ENCODE peak calls at places on chromosomes 6 and 20, in four cellular contexts. S is K562, X is GM12878, Q is HepG2. L is an unnamed sample.

GRCh38 chr6:84835340-84835739 is 70.9 kb upstream of the TBX18 start:
- DNase-seq in S (no peak), X (no peak), Q (no peak), L (no peak)

GRCh38 chr6:4102687-4103244 is 23.8 kb upstream of the FAM217A start:
- DNase-seq in S (no peak), X (no peak), Q (peak), L (peak)

GRCh38 chr6:85118233-85118632 is 331.6 kb upstream of the NT5E start:
- DNase-seq in S (peak), X (no peak), Q (no peak), L (no peak)

GRCh38 chr6:87122477-87122876 is 27.6 kb upstream of the CGA start:
- DNase-seq in S (no peak), X (no peak), Q (no peak), L (no peak)

GRCh38 chr6:147158881-147159280 is 45.3 kb upstream of the STXBP5 start:
- DNase-seq in S (no peak), X (no peak), Q (no peak), L (no peak)

GRCh38 chr6:78910611-78911134 is 43.3 kb downstream of the IRAK1BP1 start:
- DNase-seq in S (no peak), X (no peak), Q (no peak), L (no peak)

GRCh38 chr6:168137024-168137423 is 58.0 kb upstream of the FRMD1 start:
- DNase-seq in S (no peak), X (no peak), Q (no peak), L (no peak)

GRCh38 chr6:99520855-99521556 is 5.8 kb upstream of the USP45 start:
- DNase-seq in S (peak), X (no peak), Q (peak), L (peak)

GRCh38 chr6:28988536-28989415 is 16.3 kb downstream of the ZNF311 start:
- DNase-seq in S (peak), X (no peak), Q (no peak), L (no peak)

GRCh38 chr6:149830731-149831379 is 33.3 kb downstream of the LRP11 start:
- DNase-seq in S (no peak), X (no peak), Q (no peak), L (no peak)

GRCh38 chr20:48910360-48910781 is 11.1 kb upstream of the ARFGEF2 start:
- DNase-seq in S (no peak), X (no peak), Q (no peak), L (no peak)

GRCh38 chr20:47785900-47786762 is 850 bp upstream of the SULF2 start:
- DNase-seq in S (peak), X (no peak), Q (peak), L (peak)

GRCh38 chr6:114000066-114000465 is 29.1 kb upstream of the HDAC2 start:
- DNase-seq in S (no peak), X (no peak), Q (no peak), L (no peak)

GRCh38 chr20:24590193-24590982 is 121.0 kb downstream of the SYNDIG1 start:
- DNase-seq in S (no peak), X (no peak), Q (no peak), L (no peak)

GRCh38 chr6:54060286-54060685 is 51.0 kb upstream of the MLIP start:
- DNase-seq in S (no peak), X (no peak), Q (no peak), L (no peak)

GRCh38 chr20:61186771-61187170 is 65.3 kb upstream of the CDH4 start:
- DNase-seq in S (no peak), X (no peak), Q (no peak), L (no peak)

GRCh38 chr20:2914160-2914559 is 40.9 kb downstream of the PTPRA start:
- DNase-seq in S (no peak), X (no peak), Q (peak), L (no peak)

GRCh38 chr20:25238319-25239037 is 9.4 kb upstream of the PYGB start:
- DNase-seq in S (no peak), X (no peak), Q (no peak), L (no peak)

GRCh38 chr20:45094201-45094600 is 6.7 kb downstream of the KCNS1 start:
- DNase-seq in S (no peak), X (no peak), Q (no peak), L (no peak)

GRCh38 chr6:53916804-53917463 is 122.1 kb downstream of the LRRC1 start:
- DNase-seq in S (no peak), X (no peak), Q (no peak), L (no peak)

GRCh38 chr6:112618796-112619195 is 271.7 kb downstream of the RFPL4B start:
- DNase-seq in S (no peak), X (no peak), Q (no peak), L (peak)

GRCh38 chr6:89602136-89602535 is 36.4 kb downstream of the LYRM2 start:
- DNase-seq in S (no peak), X (no peak), Q (no peak), L (no peak)
- TF ChIP-seq FOXK2 in S (no peak), X (no peak), Q (no peak), L (no peak)

DNA sequence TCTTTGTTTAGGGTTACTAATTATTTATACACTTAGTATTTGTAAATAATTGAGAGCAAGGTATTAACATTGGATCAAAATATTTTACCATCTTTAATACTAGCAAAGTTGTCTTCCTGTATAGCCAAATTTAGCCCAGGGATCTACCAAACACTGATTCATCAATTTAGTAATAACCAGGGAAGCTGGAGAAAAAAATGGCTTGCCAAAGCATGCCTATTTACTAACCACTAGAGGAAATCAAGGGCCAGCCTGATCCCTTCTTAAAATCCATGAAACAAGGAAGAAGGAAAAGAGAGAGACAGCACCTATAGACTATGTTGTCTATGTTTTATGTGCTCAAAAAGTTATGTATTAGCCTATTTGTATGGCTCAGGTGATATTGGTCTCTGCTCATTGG is 450.3 kb upstream of the GJE1 start:
- DNase-seq in S (no peak), X (no peak), Q (no peak), L (no peak)
- TF ChIP-seq FOXK2 in S (no peak), X (no peak), Q (no peak), L (no peak)

GRCh38 chr20:18956878-18957277 is 143.3 kb downstream of the SCP2D1 start:
- DNase-seq in S (no peak), X (no peak), Q (no peak), L (no peak)

GRCh38 chr20:18957328-18957727 is 143.7 kb downstream of the SCP2D1 start:
- DNase-seq in S (no peak), X (no peak), Q (no peak), L (no peak)
- TF ChIP-seq FOXK2 in S (no peak), X (no peak), Q (no peak), L (no peak)

DNA sequence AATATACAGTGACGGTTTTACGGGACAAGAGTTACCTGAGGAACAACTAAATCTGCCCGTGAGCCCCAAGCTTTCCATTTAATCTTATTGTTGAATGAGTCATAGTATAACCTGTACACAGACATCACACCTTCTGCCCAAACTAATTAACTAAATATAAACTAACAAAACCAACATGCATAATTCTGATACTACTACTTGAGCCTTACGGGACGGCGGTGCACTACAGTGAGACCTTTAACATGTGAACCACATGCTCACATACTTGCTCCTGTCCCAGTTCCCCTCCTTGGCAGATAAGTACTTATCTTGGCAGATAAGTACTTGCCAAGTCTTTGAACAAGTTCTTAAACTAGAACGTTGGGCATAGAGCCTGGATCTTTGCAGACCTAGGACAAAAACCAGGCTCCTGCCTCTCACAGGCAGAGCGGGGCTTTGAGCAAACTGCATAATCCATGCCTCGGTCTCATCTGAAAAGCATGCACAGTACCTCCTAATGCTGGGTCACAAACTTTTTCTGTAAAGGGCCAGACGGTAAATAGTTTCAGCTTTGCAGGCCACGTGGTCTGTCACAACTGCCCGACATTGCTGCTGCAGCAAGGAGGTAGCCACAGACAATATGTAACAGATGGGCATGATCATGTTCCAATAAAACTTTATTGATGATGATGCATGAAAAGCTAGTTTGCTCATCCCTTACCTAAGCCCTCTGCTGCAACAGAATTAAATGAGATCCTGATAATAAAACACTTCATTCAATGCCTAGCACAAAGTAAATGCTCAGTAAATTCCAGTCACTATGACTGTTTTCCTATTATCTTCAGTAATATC is 23.0 kb downstream of the ZNF217 start:
- DNase-seq in S (no peak), X (no peak), Q (no peak), L (no peak)
- TF ChIP-seq FOXK2 in S (no peak), X (no peak), Q (no peak), L (no peak)

L was measured in HEK293T.